ENCODE peak calls at places on chromosomes 6 and 20, in seven cellular contexts. X, N, K, V, B, R and Y are unnamed samples.
A peak's percentile ranks its signal among the peaks of the same experiment; 100 is the strongest.

GRCh38 chr20:25579081-25579770 is 6.1 kb downstream of the NINL start:
- DNase-seq in X (no peak), N (no peak), K (no peak), V (no peak), B (peak; percentile 30), R (peak; percentile 87), Y (no peak)

GRCh38 chr6:104522533-104522932 is 337.2 kb downstream of the HACE1 start:
- DNase-seq in X (no peak), N (no peak), K (no peak), V (no peak), B (no peak), R (no peak), Y (no peak)

GRCh38 chr20:51422912-51423667 is 119.4 kb downstream of the NFATC2 start:
- DNase-seq in X (no peak), N (no peak), K (no peak), V (no peak), B (no peak), R (no peak), Y (no peak)

GRCh38 chr6:41780623-41781301 is at the start of gene PRICKLE4:
- DNase-seq in X (no peak), N (no peak), K (no peak), V (peak; percentile 71), B (peak; percentile 56), R (no peak), Y (peak; percentile 42)

GRCh38 chr6:30646450-30647038 is 389 bp upstream of the C6orf136 start:
- DNase-seq in X (no peak), N (no peak), K (peak; percentile 75), V (peak; percentile 45), B (peak; percentile 91), R (no peak), Y (no peak)

GRCh38 chr6:146753306-146753705 is 154.5 kb downstream of the ADGB start:
- DNase-seq in X (no peak), N (no peak), K (no peak), V (no peak), B (no peak), R (no peak), Y (no peak)

GRCh38 chr6:13425971-13426931 is 61.1 kb downstream of the GFOD1 start:
- DNase-seq in X (peak; percentile 77), N (peak; percentile 42), K (no peak), V (no peak), B (no peak), R (no peak), Y (no peak)

GRCh38 chr6:44039191-44039719 is 88.0 kb downstream of the MRPL14 start:
- DNase-seq in X (no peak), N (no peak), K (no peak), V (no peak), B (no peak), R (no peak), Y (no peak)

GRCh38 chr6:147071786-147072185 is 132.4 kb upstream of the STXBP5 start:
- DNase-seq in X (no peak), N (no peak), K (no peak), V (no peak), B (no peak), R (no peak), Y (no peak)

GRCh38 chr20:63941282-63942060 is 14.7 kb downstream of the UCKL1 start:
- DNase-seq in X (no peak), N (no peak), K (peak; percentile 96), V (no peak), B (peak; percentile 81), R (no peak), Y (no peak)

GRCh38 chr6:106136845-106137244 is 50.7 kb downstream of the PRDM1 start:
- DNase-seq in X (no peak), N (no peak), K (no peak), V (no peak), B (no peak), R (no peak), Y (no peak)

GRCh38 chr6:43193929-43194328 is 11.9 kb downstream of the CUL9 start:
- DNase-seq in X (no peak), N (no peak), K (no peak), V (peak; percentile 38), B (no peak), R (no peak), Y (no peak)

GRCh38 chr6:85362652-85363310 is 87.1 kb upstream of the NT5E start:
- DNase-seq in X (peak; percentile 78), N (no peak), K (no peak), V (no peak), B (no peak), R (no peak), Y (no peak)

GRCh38 chr20:59010995-59011873 is 4.2 kb upstream of the CTSZ start:
- DNase-seq in X (peak; percentile 71), N (no peak), K (no peak), V (no peak), B (peak; percentile 10), R (peak; percentile 78), Y (no peak)

GRCh38 chr6:156955494-156956183 is 178.5 kb downstream of the ARID1B start:
- DNase-seq in X (no peak), N (no peak), K (no peak), V (no peak), B (no peak), R (no peak), Y (no peak)

DNA sequence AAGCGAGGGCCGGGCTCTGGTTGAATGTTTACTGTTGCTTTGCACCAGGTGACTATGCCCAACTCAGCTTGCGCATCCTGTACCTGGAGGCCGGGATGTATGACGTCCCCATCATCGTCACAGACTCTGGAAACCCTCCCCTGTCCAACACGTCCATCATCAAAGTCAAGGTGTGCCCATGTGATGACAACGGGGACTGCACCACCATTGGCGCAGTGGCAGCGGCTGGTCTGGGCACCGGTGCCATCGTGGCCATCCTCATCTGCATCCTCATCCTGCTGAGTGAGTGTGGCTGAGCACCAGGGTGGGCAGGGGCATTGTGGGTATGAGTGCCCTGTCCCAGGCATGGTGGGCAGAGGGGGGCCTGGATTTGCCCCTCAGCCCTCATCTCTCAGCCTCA is 136.1 kb downstream of the TAF4 start:
- DNase-seq in X (no peak), N (no peak), K (no peak), V (no peak), B (no peak), R (no peak), Y (no peak)
- TF ChIP-seq USF2 in X (no peak), N (no peak), K (no peak), V (no peak), B (no peak), R (no peak), Y (no peak)

DNA sequence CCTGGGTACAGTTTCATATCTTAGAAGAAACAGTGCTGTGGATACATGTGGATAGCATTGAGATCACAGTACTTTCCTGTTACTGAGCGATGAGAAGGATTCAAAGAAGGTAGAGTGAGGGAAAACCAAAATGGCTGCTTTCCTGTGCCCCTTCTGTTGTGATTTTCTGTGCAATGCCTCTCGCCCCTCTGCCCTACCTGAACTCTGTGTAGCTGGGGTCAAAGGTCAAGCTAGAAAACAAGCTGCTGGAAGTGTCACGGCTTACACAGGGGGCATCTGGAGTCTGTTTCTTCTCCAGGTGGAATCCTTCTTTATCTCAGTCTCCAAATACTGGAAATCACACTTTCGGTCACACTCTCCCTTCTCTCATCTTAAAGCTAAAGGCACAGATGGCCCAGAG is 27.0 kb upstream of the CCN6 start:
- DNase-seq in X (no peak), N (no peak), K (no peak), V (no peak), B (no peak), R (no peak), Y (no peak)
- TF ChIP-seq USF2 in X (no peak), N (no peak), K (no peak), V (no peak), B (no peak), R (no peak), Y (no peak)

GRCh38 chr6:159043986-159044385 is 805 bp downstream of the TAGAP start:
- DNase-seq in X (no peak), N (no peak), K (no peak), V (no peak), B (no peak), R (no peak), Y (no peak)

GRCh38 chr6:159045826-159046225 is 1.0 kb upstream of the TAGAP start:
- DNase-seq in X (no peak), N (no peak), K (no peak), V (no peak), B (no peak), R (no peak), Y (no peak)

GRCh38 chr6:159042824-159043181 is 2.0 kb downstream of the TAGAP start:
- DNase-seq in X (no peak), N (no peak), K (no peak), V (no peak), B (no peak), R (no peak), Y (no peak)

GRCh38 chr6:159043236-159043635 is 1.6 kb downstream of the TAGAP start:
- DNase-seq in X (no peak), N (no peak), K (no peak), V (no peak), B (no peak), R (no peak), Y (no peak)

DNA sequence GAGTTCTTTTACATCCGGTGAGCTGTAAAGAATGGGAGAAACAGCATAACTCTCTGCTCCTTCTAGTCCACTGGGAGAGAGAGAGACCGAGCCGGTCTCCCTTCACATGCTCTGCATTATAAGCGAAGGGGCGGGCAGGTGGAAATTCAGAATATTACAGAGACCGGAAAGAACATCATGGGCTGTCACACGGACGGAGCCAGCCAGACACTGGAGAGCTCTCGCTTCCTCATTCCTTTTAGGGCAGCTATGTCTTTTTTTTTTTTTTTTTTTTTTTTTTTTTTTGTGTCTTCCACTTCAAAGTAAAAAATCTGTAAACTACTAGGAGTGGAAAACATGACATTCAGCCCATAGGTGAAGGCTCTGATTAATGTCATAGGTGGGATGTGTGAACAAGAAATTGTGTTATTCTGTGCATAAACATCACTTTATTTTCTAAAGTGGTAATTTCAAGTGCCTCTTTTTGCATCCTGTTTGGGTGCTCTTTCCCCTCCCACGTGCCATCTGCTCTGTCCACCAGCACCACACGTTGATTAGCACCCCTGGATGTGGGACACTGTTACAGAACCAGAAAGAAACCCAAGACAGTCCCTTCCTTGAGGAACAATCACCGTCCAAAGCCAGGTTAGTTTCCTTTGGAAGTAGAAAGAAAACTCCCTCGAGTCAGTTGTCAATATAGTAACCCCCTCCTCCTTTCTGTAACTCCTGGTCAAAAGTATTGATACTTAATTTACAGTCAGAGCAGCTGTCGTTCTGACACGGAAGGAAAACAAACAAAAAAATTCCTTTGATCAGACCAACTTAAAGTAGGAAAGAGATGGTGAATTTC is at the start of gene TAGAP:
- DNase-seq in X (peak; percentile 2), N (peak; percentile 63), K (no peak), V (peak; percentile 25), B (no peak), R (no peak), Y (no peak)
- TF ChIP-seq USF2 in X (no peak), N (no peak), K (no peak), V (no peak), B (no peak), R (no peak), Y (no peak)

DNA sequence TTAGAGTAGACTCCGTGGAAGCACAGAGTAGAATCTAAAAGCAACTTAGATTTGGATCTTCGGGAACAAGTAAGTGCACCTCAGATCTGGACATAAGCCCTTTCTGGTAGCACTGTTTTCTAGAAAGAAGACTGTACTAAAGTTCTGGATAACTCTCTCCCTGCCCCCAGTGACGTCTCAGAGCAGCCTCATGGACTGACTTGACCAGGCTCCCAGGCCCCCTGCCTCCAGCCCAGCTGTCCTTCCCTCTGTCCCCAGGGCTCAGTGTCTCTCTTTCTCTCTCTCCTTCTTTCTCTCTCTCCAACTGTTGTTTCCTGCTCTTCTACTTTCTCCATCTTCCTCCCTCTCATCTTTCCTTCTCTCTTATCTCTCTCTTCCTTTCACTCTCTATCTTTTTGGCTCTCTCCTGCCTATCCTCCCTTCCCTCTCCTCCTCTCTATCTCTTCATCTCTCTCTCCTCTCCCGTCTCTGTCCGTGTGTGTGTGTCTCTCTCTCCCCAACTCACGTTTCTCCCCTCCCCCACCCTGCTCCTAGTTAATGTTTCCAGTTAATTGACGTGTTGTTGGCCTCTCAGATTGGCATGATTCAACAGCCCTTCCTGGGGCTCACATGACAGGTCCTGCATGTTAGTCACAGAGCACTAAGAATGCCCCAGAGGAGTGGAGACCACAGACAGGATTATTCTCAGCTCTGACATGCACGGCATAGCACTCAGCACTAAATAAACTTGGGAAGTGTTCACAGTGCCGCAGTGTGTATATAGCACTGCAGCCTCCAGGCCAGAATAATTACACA is 180.4 kb upstream of the FOXQ1 start:
- DNase-seq in X (peak; percentile 94), N (no peak), K (no peak), V (no peak), B (no peak), R (peak; percentile 92), Y (no peak)
- TF ChIP-seq USF2 in X (peak; percentile 70), N (no peak), K (no peak), V (no peak), B (no peak), R (no peak), Y (no peak)